ENCODE peak calls at places on chromosomes 4 and X, in seven cellular contexts. One of them, this sample, is unnamed.

GRCh38 chr4:182643801-182644311 is 273.3 kb downstream of the DCTD start:
- DNase-seq in spleen: no peak
- DNase-seq in SW 1271: no peak
- DNase-seq in NCI-H2081: peak; percentile 50
- DNase-seq in K562: no peak
- DNase-seq in T follicular helper cell: no peak
- DNase-seq in activated effector memory CD4-positive, alpha-beta T cell treated with Interleukin-2 at 50 U/mL for 16 hours: no peak
- DNase-seq in this sample: no peak

GRCh38 chr4:110412354-110412753 is 63.6 kb upstream of the ENPEP start:
- DNase-seq in spleen: no peak
- DNase-seq in SW 1271: no peak
- DNase-seq in NCI-H2081: no peak
- DNase-seq in K562: no peak
- DNase-seq in T follicular helper cell: no peak
- DNase-seq in activated effector memory CD4-positive, alpha-beta T cell treated with Interleukin-2 at 50 U/mL for 16 hours: no peak
- DNase-seq in this sample: no peak

GRCh38 chrX:119784747-119785446 is 6.5 kb downstream of the RPL39 start:
- DNase-seq in spleen: peak; percentile 77
- DNase-seq in SW 1271: peak; percentile 0
- DNase-seq in NCI-H2081: peak; percentile 44
- DNase-seq in K562: peak; percentile 58
- DNase-seq in T follicular helper cell: peak; percentile 37
- DNase-seq in activated effector memory CD4-positive, alpha-beta T cell treated with Interleukin-2 at 50 U/mL for 16 hours: peak; percentile 17
- DNase-seq in this sample: peak; percentile 38

GRCh38 chr4:73086095-73086869 is 16.8 kb upstream of the COX18 start:
- DNase-seq in spleen: no peak
- DNase-seq in SW 1271: no peak
- DNase-seq in NCI-H2081: no peak
- DNase-seq in K562: no peak
- DNase-seq in T follicular helper cell: no peak
- DNase-seq in activated effector memory CD4-positive, alpha-beta T cell treated with Interleukin-2 at 50 U/mL for 16 hours: no peak
- DNase-seq in this sample: no peak

GRCh38 chr4:14218641-14219040 is 591.1 kb upstream of the BOD1L1 start:
- DNase-seq in spleen: no peak
- DNase-seq in SW 1271: no peak
- DNase-seq in NCI-H2081: peak; percentile 73
- DNase-seq in K562: no peak
- DNase-seq in T follicular helper cell: no peak
- DNase-seq in activated effector memory CD4-positive, alpha-beta T cell treated with Interleukin-2 at 50 U/mL for 16 hours: no peak
- DNase-seq in this sample: no peak

GRCh38 chrX:27600686-27601085 is 10.5 kb downstream of the DCAF8L2 start:
- DNase-seq in spleen: no peak
- DNase-seq in SW 1271: no peak
- DNase-seq in NCI-H2081: no peak
- DNase-seq in K562: no peak
- DNase-seq in T follicular helper cell: no peak
- DNase-seq in activated effector memory CD4-positive, alpha-beta T cell treated with Interleukin-2 at 50 U/mL for 16 hours: no peak
- DNase-seq in this sample: no peak

GRCh38 chrX:74579597-74580209 is 34.7 kb downstream of the RLIM start:
- DNase-seq in spleen: no peak
- DNase-seq in SW 1271: no peak
- DNase-seq in NCI-H2081: no peak
- DNase-seq in K562: no peak
- DNase-seq in T follicular helper cell: no peak
- DNase-seq in activated effector memory CD4-positive, alpha-beta T cell treated with Interleukin-2 at 50 U/mL for 16 hours: no peak
- DNase-seq in this sample: no peak

GRCh38 chrX:95382799-95383198 is 1301.8 kb upstream of the DIAPH2 start:
- DNase-seq in spleen: no peak
- DNase-seq in SW 1271: no peak
- DNase-seq in NCI-H2081: peak; percentile 18
- DNase-seq in K562: no peak
- DNase-seq in T follicular helper cell: no peak
- DNase-seq in activated effector memory CD4-positive, alpha-beta T cell treated with Interleukin-2 at 50 U/mL for 16 hours: no peak
- DNase-seq in this sample: no peak

GRCh38 chrX:72475952-72476668 is 96.5 kb downstream of the HDAC8 start:
- DNase-seq in spleen: no peak
- DNase-seq in SW 1271: no peak
- DNase-seq in NCI-H2081: no peak
- DNase-seq in K562: no peak
- DNase-seq in T follicular helper cell: no peak
- DNase-seq in activated effector memory CD4-positive, alpha-beta T cell treated with Interleukin-2 at 50 U/mL for 16 hours: no peak
- DNase-seq in this sample: no peak

GRCh38 chr4:14607001-14607400 is 395.3 kb upstream of the CPEB2 start:
- DNase-seq in spleen: no peak
- DNase-seq in SW 1271: no peak
- DNase-seq in NCI-H2081: no peak
- DNase-seq in K562: no peak
- DNase-seq in T follicular helper cell: no peak
- DNase-seq in activated effector memory CD4-positive, alpha-beta T cell treated with Interleukin-2 at 50 U/mL for 16 hours: no peak
- DNase-seq in this sample: no peak

GRCh38 chr4:11614426-11614825 is 185.7 kb upstream of the HS3ST1 start:
- DNase-seq in spleen: no peak
- DNase-seq in SW 1271: no peak
- DNase-seq in NCI-H2081: no peak
- DNase-seq in K562: no peak
- DNase-seq in T follicular helper cell: no peak
- DNase-seq in activated effector memory CD4-positive, alpha-beta T cell treated with Interleukin-2 at 50 U/mL for 16 hours: no peak
- DNase-seq in this sample: no peak

GRCh38 chrX:140141444-140142029 is 176.2 kb upstream of the CXorf66 start:
- DNase-seq in spleen: no peak
- DNase-seq in SW 1271: peak; percentile 1
- DNase-seq in NCI-H2081: peak; percentile 7
- DNase-seq in K562: peak; percentile 31
- DNase-seq in T follicular helper cell: peak; percentile 16
- DNase-seq in activated effector memory CD4-positive, alpha-beta T cell treated with Interleukin-2 at 50 U/mL for 16 hours: no peak
- DNase-seq in this sample: peak; percentile 20

GRCh38 chr4:40350627-40351227 is 15.6 kb downstream of the CHRNA9 start:
- DNase-seq in spleen: no peak
- DNase-seq in SW 1271: no peak
- DNase-seq in NCI-H2081: no peak
- DNase-seq in K562: peak; percentile 20
- DNase-seq in T follicular helper cell: no peak
- DNase-seq in activated effector memory CD4-positive, alpha-beta T cell treated with Interleukin-2 at 50 U/mL for 16 hours: no peak
- DNase-seq in this sample: no peak

GRCh38 chr4:137509855-137510282 is 22.4 kb downstream of the PCDH18 start:
- DNase-seq in spleen: no peak
- DNase-seq in SW 1271: no peak
- DNase-seq in NCI-H2081: no peak
- DNase-seq in K562: no peak
- DNase-seq in T follicular helper cell: no peak
- DNase-seq in activated effector memory CD4-positive, alpha-beta T cell treated with Interleukin-2 at 50 U/mL for 16 hours: no peak
- DNase-seq in this sample: no peak

GRCh38 chrX:24259544-24260240 is 54.2 kb downstream of the SUPT20HL2 start:
- DNase-seq in spleen: no peak
- DNase-seq in SW 1271: no peak
- DNase-seq in NCI-H2081: peak; percentile 31
- DNase-seq in K562: peak; percentile 68
- DNase-seq in T follicular helper cell: no peak
- DNase-seq in activated effector memory CD4-positive, alpha-beta T cell treated with Interleukin-2 at 50 U/mL for 16 hours: no peak
- DNase-seq in this sample: no peak

GRCh38 chr4:89303177-89303576 is 4.4 kb downstream of the GPRIN3 start:
- DNase-seq in spleen: peak; percentile 68
- DNase-seq in SW 1271: no peak
- DNase-seq in NCI-H2081: peak; percentile 51
- DNase-seq in K562: no peak
- DNase-seq in T follicular helper cell: peak; percentile 32
- DNase-seq in activated effector memory CD4-positive, alpha-beta T cell treated with Interleukin-2 at 50 U/mL for 16 hours: peak; percentile 56
- DNase-seq in this sample: no peak

GRCh38 chr4:169201144-169202124 is 69.3 kb downstream of the SH3RF1 start:
- DNase-seq in spleen: no peak
- DNase-seq in SW 1271: no peak
- DNase-seq in NCI-H2081: no peak
- DNase-seq in K562: no peak
- DNase-seq in T follicular helper cell: no peak
- DNase-seq in activated effector memory CD4-positive, alpha-beta T cell treated with Interleukin-2 at 50 U/mL for 16 hours: no peak
- DNase-seq in this sample: no peak

GRCh38 chrX:153727108-153727931 is 2.7 kb downstream of the ABCD1 start:
- DNase-seq in spleen: peak; percentile 80
- DNase-seq in SW 1271: no peak
- DNase-seq in NCI-H2081: peak; percentile 10
- DNase-seq in K562: no peak
- DNase-seq in T follicular helper cell: no peak
- DNase-seq in activated effector memory CD4-positive, alpha-beta T cell treated with Interleukin-2 at 50 U/mL for 16 hours: no peak
- DNase-seq in this sample: no peak

GRCh38 chr4:138728566-138728965 is 287.0 kb upstream of the NOCT start:
- DNase-seq in spleen: no peak
- DNase-seq in SW 1271: no peak
- DNase-seq in NCI-H2081: no peak
- DNase-seq in K562: no peak
- DNase-seq in T follicular helper cell: no peak
- DNase-seq in activated effector memory CD4-positive, alpha-beta T cell treated with Interleukin-2 at 50 U/mL for 16 hours: no peak
- DNase-seq in this sample: no peak

GRCh38 chrX:118499295-118499694 is 3.7 kb downstream of the DOCK11 start:
- DNase-seq in spleen: no peak
- DNase-seq in SW 1271: no peak
- DNase-seq in NCI-H2081: no peak
- DNase-seq in K562: no peak
- DNase-seq in T follicular helper cell: no peak
- DNase-seq in activated effector memory CD4-positive, alpha-beta T cell treated with Interleukin-2 at 50 U/mL for 16 hours: no peak
- DNase-seq in this sample: no peak

GRCh38 chr4:2954358-2955185 is 8.6 kb downstream of the NOP14 start:
- DNase-seq in spleen: peak; percentile 66
- DNase-seq in SW 1271: no peak
- DNase-seq in NCI-H2081: no peak
- DNase-seq in K562: peak; percentile 33
- DNase-seq in T follicular helper cell: peak; percentile 43
- DNase-seq in activated effector memory CD4-positive, alpha-beta T cell treated with Interleukin-2 at 50 U/mL for 16 hours: no peak
- DNase-seq in this sample: no peak

GRCh38 chr4:120692964-120693363 is 229.6 kb downstream of the PRDM5 start:
- DNase-seq in spleen: no peak
- DNase-seq in SW 1271: peak; percentile 1
- DNase-seq in NCI-H2081: no peak
- DNase-seq in K562: no peak
- DNase-seq in T follicular helper cell: no peak
- DNase-seq in activated effector memory CD4-positive, alpha-beta T cell treated with Interleukin-2 at 50 U/mL for 16 hours: no peak
- DNase-seq in this sample: peak; percentile 50

GRCh38 chrX:10634681-10635161 is 14.3 kb upstream of the MID1 start:
- DNase-seq in spleen: no peak
- DNase-seq in SW 1271: no peak
- DNase-seq in NCI-H2081: no peak
- DNase-seq in K562: no peak
- DNase-seq in T follicular helper cell: no peak
- DNase-seq in activated effector memory CD4-positive, alpha-beta T cell treated with Interleukin-2 at 50 U/mL for 16 hours: no peak
- DNase-seq in this sample: no peak

GRCh38 chr4:13700196-13701140 is 72.9 kb upstream of the BOD1L1 start:
- DNase-seq in spleen: no peak
- DNase-seq in SW 1271: no peak
- DNase-seq in NCI-H2081: no peak
- DNase-seq in K562: no peak
- DNase-seq in T follicular helper cell: no peak
- DNase-seq in activated effector memory CD4-positive, alpha-beta T cell treated with Interleukin-2 at 50 U/mL for 16 hours: no peak
- DNase-seq in this sample: peak; percentile 18

GRCh38 chr4:7213802-7214201 is 21.5 kb downstream of the SORCS2 start:
- DNase-seq in spleen: no peak
- DNase-seq in SW 1271: no peak
- DNase-seq in NCI-H2081: no peak
- DNase-seq in K562: no peak
- DNase-seq in T follicular helper cell: no peak
- DNase-seq in activated effector memory CD4-positive, alpha-beta T cell treated with Interleukin-2 at 50 U/mL for 16 hours: no peak
- DNase-seq in this sample: no peak

GRCh38 chr4:88697113-88697512 is 516 bp downstream of the NAP1L5 start:
- DNase-seq in spleen: no peak
- DNase-seq in SW 1271: no peak
- DNase-seq in NCI-H2081: no peak
- DNase-seq in K562: peak; percentile 9
- DNase-seq in T follicular helper cell: no peak
- DNase-seq in activated effector memory CD4-positive, alpha-beta T cell treated with Interleukin-2 at 50 U/mL for 16 hours: no peak
- DNase-seq in this sample: no peak

GRCh38 chr4:22514431-22514830 is 1.4 kb downstream of the ADGRA3 start:
- DNase-seq in spleen: no peak
- DNase-seq in SW 1271: no peak
- DNase-seq in NCI-H2081: no peak
- DNase-seq in K562: no peak
- DNase-seq in T follicular helper cell: no peak
- DNase-seq in activated effector memory CD4-positive, alpha-beta T cell treated with Interleukin-2 at 50 U/mL for 16 hours: no peak
- DNase-seq in this sample: no peak

GRCh38 chrX:116384406-116384805 is 52.0 kb upstream of the SLC6A14 start:
- DNase-seq in spleen: no peak
- DNase-seq in SW 1271: no peak
- DNase-seq in NCI-H2081: no peak
- DNase-seq in K562: no peak
- DNase-seq in T follicular helper cell: no peak
- DNase-seq in activated effector memory CD4-positive, alpha-beta T cell treated with Interleukin-2 at 50 U/mL for 16 hours: no peak
- DNase-seq in this sample: no peak

GRCh38 chr4:7217039-7217438 is 24.7 kb downstream of the SORCS2 start:
- DNase-seq in spleen: no peak
- DNase-seq in SW 1271: no peak
- DNase-seq in NCI-H2081: no peak
- DNase-seq in K562: no peak
- DNase-seq in T follicular helper cell: no peak
- DNase-seq in activated effector memory CD4-positive, alpha-beta T cell treated with Interleukin-2 at 50 U/mL for 16 hours: no peak
- DNase-seq in this sample: no peak

GRCh38 chrX:1582686-1583437 is 8.5 kb upstream of the AKAP17A start:
- DNase-seq in spleen: no peak
- DNase-seq in SW 1271: no peak
- DNase-seq in NCI-H2081: no peak
- DNase-seq in K562: peak; percentile 17
- DNase-seq in T follicular helper cell: no peak
- DNase-seq in activated effector memory CD4-positive, alpha-beta T cell treated with Interleukin-2 at 50 U/mL for 16 hours: peak; percentile 70
- DNase-seq in this sample: peak; percentile 25

GRCh38 chr4:176383273-176384077 is 63.7 kb downstream of the SPCS3 start:
- DNase-seq in spleen: no peak
- DNase-seq in SW 1271: no peak
- DNase-seq in NCI-H2081: no peak
- DNase-seq in K562: no peak
- DNase-seq in T follicular helper cell: no peak
- DNase-seq in activated effector memory CD4-positive, alpha-beta T cell treated with Interleukin-2 at 50 U/mL for 16 hours: no peak
- DNase-seq in this sample: no peak

GRCh38 chrX:31500920-31501319 is 429.1 kb upstream of the FTHL17 start:
- DNase-seq in spleen: no peak
- DNase-seq in SW 1271: no peak
- DNase-seq in NCI-H2081: no peak
- DNase-seq in K562: no peak
- DNase-seq in T follicular helper cell: no peak
- DNase-seq in activated effector memory CD4-positive, alpha-beta T cell treated with Interleukin-2 at 50 U/mL for 16 hours: no peak
- DNase-seq in this sample: no peak